ENCODE peak calls at places on chromosomes 4 and X, in seven cellular contexts. T is prostate gland, K is GM12865, D is IMR-90, I is HCT116, Z is Panc1, W is thyroid gland. S is an unnamed sample.

GRCh38 chr4:109730294-109731051 is 603 bp upstream of the PLA2G12A start:
- DNase-seq in T (peak; percentile 53), K (no peak), D (peak; percentile 56), I (no peak), Z (peak; percentile 12), W (peak; percentile 66), S (no peak)

GRCh38 chr4:120007171-120007894 is 59.3 kb downstream of the MAD2L1 start:
- DNase-seq in T (no peak), K (no peak), D (peak; percentile 90), I (no peak), Z (no peak), W (no peak), S (no peak)

GRCh38 chrX:23732704-23733103 is 10.4 kb downstream of the ACOT9 start:
- DNase-seq in T (no peak), K (peak; percentile 74), D (no peak), I (no peak), Z (no peak), W (no peak), S (no peak)

GRCh38 chrX:39808471-39808917 is 289.3 kb downstream of the BCOR start:
- DNase-seq in T (no peak), K (no peak), D (peak; percentile 80), I (no peak), Z (no peak), W (peak; percentile 28), S (no peak)

GRCh38 chr4:122099896-122100295 is 52.2 kb upstream of the BLTP1 start:
- DNase-seq in T (no peak), K (no peak), D (peak; percentile 89), I (no peak), Z (no peak), W (no peak), S (no peak)

GRCh38 chr4:48296330-48296729 is 26.7 kb upstream of the TEC start:
- DNase-seq in T (no peak), K (peak; percentile 67), D (peak; percentile 21), I (no peak), Z (no peak), W (no peak), S (peak; percentile 27)

GRCh38 chr4:169620846-169621228 is 459 bp downstream of the CLCN3 start:
- DNase-seq in T (no peak), K (peak; percentile 45), D (no peak), I (no peak), Z (no peak), W (peak; percentile 29), S (peak; percentile 38)

GRCh38 chr4:55354648-55355047 is 8.6 kb downstream of the SRD5A3 start:
- DNase-seq in T (no peak), K (no peak), D (no peak), I (no peak), Z (no peak), W (no peak), S (no peak)

GRCh38 chr4:86942185-86942666 is 7.4 kb downstream of the AFF1 start:
- DNase-seq in T (no peak), K (no peak), D (peak; percentile 85), I (no peak), Z (no peak), W (no peak), S (no peak)

GRCh38 chr4:71765349-71765748 is 18.5 kb downstream of the GC start:
- DNase-seq in T (no peak), K (no peak), D (peak; percentile 5), I (no peak), Z (no peak), W (peak; percentile 36), S (no peak)

GRCh38 chr4:16092682-16093319 is 9.0 kb upstream of the PROM1 start:
- DNase-seq in T (no peak), K (no peak), D (no peak), I (no peak), Z (no peak), W (no peak), S (no peak)

DNA sequence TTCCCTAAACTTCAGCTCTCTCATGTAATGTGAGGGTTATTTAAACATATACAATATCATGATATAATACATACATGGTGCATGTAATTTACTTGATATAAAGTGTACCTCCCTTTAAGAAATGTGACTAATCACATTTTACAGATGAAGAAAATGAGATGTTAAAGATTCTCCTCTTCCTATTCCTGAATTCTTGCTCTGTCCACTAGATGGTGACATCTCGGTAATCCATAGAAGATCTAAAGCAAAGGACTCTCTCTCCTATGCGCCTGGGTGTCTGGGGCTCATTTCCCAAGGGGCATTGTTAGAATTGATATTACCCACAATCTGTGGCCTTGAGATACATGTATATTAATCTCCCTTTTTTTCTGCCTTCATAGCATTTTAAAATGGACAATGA is 804.9 kb downstream of the RAB28 start:
- DNase-seq in T (no peak), K (no peak), D (no peak), I (peak; percentile 2), Z (no peak), W (no peak), S (no peak)
- TF ChIP-seq CTCF in T (no peak), K (peak; percentile 32), D (no peak), I (peak; percentile 70), Z (peak; percentile 26), W (no peak), S (no peak)

GRCh38 chr4:40306203-40306602 is 28.9 kb upstream of the CHRNA9 start:
- DNase-seq in T (no peak), K (no peak), D (no peak), I (no peak), Z (no peak), W (no peak), S (no peak)

GRCh38 chr4:40308528-40309122 is 26.5 kb upstream of the CHRNA9 start:
- DNase-seq in T (no peak), K (no peak), D (no peak), I (no peak), Z (no peak), W (no peak), S (no peak)

GRCh38 chr4:40309250-40309774 is 25.8 kb upstream of the CHRNA9 start:
- DNase-seq in T (peak; percentile 92), K (peak; percentile 94), D (peak; percentile 77), I (peak; percentile 77), Z (peak; percentile 61), W (peak; percentile 96), S (peak; percentile 98)

GRCh38 chr4:40306991-40307390 is 28.1 kb upstream of the CHRNA9 start:
- DNase-seq in T (no peak), K (no peak), D (no peak), I (no peak), Z (no peak), W (no peak), S (no peak)

GRCh38 chr4:40307627-40308497 is 27.3 kb upstream of the CHRNA9 start:
- DNase-seq in T (no peak), K (peak; percentile 84), D (no peak), I (no peak), Z (no peak), W (no peak), S (peak; percentile 85)
- TF ChIP-seq CTCF in T (no peak), K (peak; percentile 1), D (no peak), I (no peak), Z (no peak), W (no peak), S (no peak)

DNA sequence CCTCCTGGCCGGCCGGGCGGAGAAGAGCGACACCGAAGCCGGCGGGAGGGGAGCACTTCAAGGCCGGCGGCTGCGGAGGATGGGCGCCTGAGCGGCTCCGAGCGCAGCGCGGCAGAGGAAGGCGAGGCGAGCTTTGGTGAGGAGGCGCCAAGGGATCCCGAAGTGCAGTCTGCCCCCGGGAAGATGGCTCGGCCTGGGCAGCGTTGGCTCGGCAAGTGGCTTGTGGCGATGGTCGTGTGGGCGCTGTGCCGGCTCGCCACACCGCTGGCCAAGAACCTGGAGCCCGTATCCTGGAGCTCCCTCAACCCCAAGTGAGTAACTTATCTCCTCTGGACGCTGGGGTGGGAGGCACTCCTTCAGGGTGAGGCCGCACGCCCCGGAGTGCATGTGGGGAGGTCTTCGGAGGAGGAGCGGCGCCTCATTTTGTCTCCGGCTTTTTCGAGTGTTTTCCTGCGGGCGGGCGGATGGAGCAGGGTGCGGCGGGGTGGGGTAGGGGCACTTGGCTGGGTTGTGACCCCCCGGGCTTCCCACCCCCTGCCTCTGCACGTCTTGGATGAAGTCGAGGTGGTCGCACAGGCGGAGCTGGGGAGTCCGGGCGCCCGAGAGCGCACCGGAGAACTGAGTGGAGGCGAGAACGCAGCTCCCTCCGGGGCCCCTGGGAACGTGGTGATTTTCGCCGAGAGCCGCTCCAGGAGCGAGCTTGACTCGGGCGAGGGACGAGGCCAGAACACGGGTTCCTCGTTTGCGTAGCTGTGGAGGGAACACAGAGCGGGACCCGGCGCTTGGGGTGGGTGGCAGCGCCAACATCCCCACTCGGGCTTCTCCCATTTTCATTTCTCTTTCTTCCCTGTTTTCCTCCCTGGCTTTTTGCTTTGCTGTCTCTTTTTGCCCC is 1.0 kb downstream of the EFNB1 start:
- DNase-seq in T (no peak), K (no peak), D (peak; percentile 19), I (no peak), Z (no peak), W (peak; percentile 35), S (peak; percentile 23)
- TF ChIP-seq CTCF in T (no peak), K (no peak), D (no peak), I (no peak), Z (no peak), W (no peak), S (no peak)

GRCh38 chr4:10002278-10002677 is 19.0 kb downstream of the SLC2A9 start:
- DNase-seq in T (no peak), K (peak; percentile 69), D (no peak), I (no peak), Z (no peak), W (no peak), S (no peak)
- TF ChIP-seq CTCF in T (no peak), K (no peak), D (no peak), I (no peak), Z (no peak), W (no peak), S (no peak)

GRCh38 chr4:146076081-146076480 is 99.4 kb upstream of the LSM6 start:
- DNase-seq in T (no peak), K (no peak), D (no peak), I (no peak), Z (no peak), W (no peak), S (no peak)

GRCh38 chr4:146073517-146073916 is 102.0 kb upstream of the LSM6 start:
- DNase-seq in T (no peak), K (peak; percentile 36), D (no peak), I (no peak), Z (no peak), W (no peak), S (no peak)

DNA sequence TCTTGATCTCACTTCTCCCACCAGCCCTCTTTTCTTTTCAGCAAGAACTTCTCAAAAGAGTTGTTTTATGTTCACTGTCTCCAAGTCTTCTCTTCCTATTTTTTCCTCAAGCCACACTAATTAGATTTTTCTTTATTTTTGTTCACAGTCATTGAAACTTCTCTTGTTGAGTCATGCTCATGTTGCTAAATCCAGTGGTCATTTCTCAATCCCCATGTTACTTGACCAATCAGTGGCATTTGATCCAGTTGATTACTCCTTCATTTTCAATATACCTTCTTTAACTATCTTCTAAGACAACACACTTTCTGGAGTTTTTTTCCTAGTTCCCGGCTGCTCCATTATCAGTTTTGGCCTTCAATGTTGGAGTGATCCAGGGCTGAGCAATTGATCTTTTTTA is 103.1 kb upstream of the LSM6 start:
- DNase-seq in T (no peak), K (no peak), D (no peak), I (no peak), Z (no peak), W (no peak), S (no peak)
- TF ChIP-seq CTCF in T (no peak), K (no peak), D (no peak), I (no peak), Z (no peak), W (no peak), S (no peak)

GRCh38 chr4:4368821-4369580 is 17.9 kb upstream of the NSG1 start:
- DNase-seq in T (no peak), K (no peak), D (no peak), I (no peak), Z (no peak), W (no peak), S (no peak)
- TF ChIP-seq CTCF in T (no peak), K (no peak), D (no peak), I (no peak), Z (no peak), W (no peak), S (no peak)

GRCh38 chr4:76950052-76950845 is 697 bp downstream of the SEPTIN11 start:
- DNase-seq in T (peak; percentile 20), K (peak; percentile 65), D (no peak), I (no peak), Z (no peak), W (peak; percentile 53), S (peak; percentile 74)
- TF ChIP-seq CTCF in T (no peak), K (no peak), D (no peak), I (no peak), Z (no peak), W (no peak), S (no peak)

S was measured in activated CD8-positive, alpha-beta T cell treated with anti-CD3 and anti-CD28 coated beads for 36 hours.